ENCODE peak calls at places on chromosome 10, in nine cellular contexts. A, T, E, Q, L, J, Z, B and N are unnamed samples.

GRCh38 chr10:49508249-49508648 is 30.7 kb downstream of the ERCC6 start:
- DNase-seq in A (peak), T (no peak), E (no peak), Q (no peak), L (no peak), J (no peak), Z (no peak), B (no peak), N (no peak)

GRCh38 chr10:30456262-30456661 is 22.3 kb downstream of the MAP3K8 start:
- DNase-seq in A (peak), T (no peak), E (no peak), Q (no peak), L (no peak), J (no peak), Z (no peak), B (no peak), N (no peak)

GRCh38 chr10:60456053-60456452 is 66.4 kb upstream of the ANK3 start:
- DNase-seq in A (no peak), T (no peak), E (no peak), Q (no peak), L (no peak), J (no peak), Z (no peak), B (no peak), N (no peak)

GRCh38 chr10:77501152-77501845 is 136.3 kb downstream of the KCNMA1 start:
- DNase-seq in A (no peak), T (no peak), E (peak), Q (peak), L (peak), J (no peak), Z (peak), B (no peak), N (no peak)

GRCh38 chr10:45550903-45551302 is 121.7 kb downstream of the ZFAND4 start:
- DNase-seq in A (no peak), T (no peak), E (no peak), Q (no peak), L (no peak), J (no peak), Z (no peak), B (no peak), N (no peak)

GRCh38 chr10:53749439-53749838 is 976.9 kb upstream of the MBL2 start:
- DNase-seq in A (no peak), T (no peak), E (no peak), Q (no peak), L (no peak), J (no peak), Z (no peak), B (no peak), N (no peak)

GRCh38 chr10:129642427-129642826 is 175.4 kb downstream of the MGMT start:
- DNase-seq in A (no peak), T (no peak), E (no peak), Q (no peak), L (no peak), J (no peak), Z (no peak), B (no peak), N (no peak)

GRCh38 chr10:84743483-84743882 is 415.1 kb downstream of the CCSER2 start:
- DNase-seq in A (no peak), T (no peak), E (no peak), Q (no peak), L (no peak), J (no peak), Z (no peak), B (no peak), N (no peak)

GRCh38 chr10:93652857-93653256 is 40.5 kb downstream of the PDE6C start:
- DNase-seq in A (no peak), T (no peak), E (no peak), Q (no peak), L (peak), J (no peak), Z (no peak), B (no peak), N (no peak)

GRCh38 chr10:74900297-74900696 is 73.9 kb downstream of the KAT6B start:
- DNase-seq in A (peak), T (no peak), E (no peak), Q (no peak), L (no peak), J (no peak), Z (no peak), B (no peak), N (no peak)

GRCh38 chr10:24000271-24000813 is 208.6 kb upstream of the KIAA1217 start:
- DNase-seq in A (no peak), T (no peak), E (no peak), Q (no peak), L (no peak), J (no peak), Z (no peak), B (no peak), N (no peak)

GRCh38 chr10:17214486-17214885 is 13.0 kb upstream of the TRDMT1 start:
- DNase-seq in A (no peak), T (no peak), E (no peak), Q (no peak), L (no peak), J (no peak), Z (no peak), B (no peak), N (no peak)

GRCh38 chr10:93995598-93996271 is 2.0 kb downstream of the PLCE1 start:
- DNase-seq in A (no peak), T (no peak), E (peak), Q (no peak), L (peak), J (no peak), Z (no peak), B (no peak), N (no peak)

GRCh38 chr10:124689911-124690498 is 54.2 kb downstream of the FAM53B start:
- DNase-seq in A (no peak), T (no peak), E (no peak), Q (peak), L (no peak), J (no peak), Z (no peak), B (no peak), N (no peak)

GRCh38 chr10:88130912-88131311 is 267.5 kb downstream of the PTEN start:
- DNase-seq in A (no peak), T (no peak), E (no peak), Q (no peak), L (no peak), J (no peak), Z (no peak), B (no peak), N (no peak)

GRCh38 chr10:77531441-77532001 is 106.1 kb downstream of the KCNMA1 start:
- DNase-seq in A (no peak), T (no peak), E (peak), Q (peak), L (peak), J (no peak), Z (peak), B (no peak), N (no peak)

GRCh38 chr10:49761789-49762565 is at the start of gene OGDHL:
- DNase-seq in A (no peak), T (no peak), E (peak), Q (peak), L (peak), J (peak), Z (peak), B (peak), N (peak)

GRCh38 chr10:24552346-24553016 is 171.2 kb downstream of the ARHGAP21 start:
- DNase-seq in A (no peak), T (no peak), E (no peak), Q (no peak), L (no peak), J (no peak), Z (no peak), B (no peak), N (peak)

GRCh38 chr10:97066877-97067555 is 118.7 kb downstream of the SLIT1 start:
- DNase-seq in A (peak), T (no peak), E (no peak), Q (peak), L (no peak), J (no peak), Z (no peak), B (no peak), N (no peak)

GRCh38 chr10:3808689-3809199 is 23.7 kb upstream of the KLF6 start:
- DNase-seq in A (no peak), T (no peak), E (no peak), Q (no peak), L (no peak), J (no peak), Z (no peak), B (no peak), N (no peak)

GRCh38 chr10:74165530-74165901 is 14.5 kb downstream of the ADK start:
- DNase-seq in A (no peak), T (no peak), E (no peak), Q (no peak), L (peak), J (no peak), Z (peak), B (no peak), N (no peak)

GRCh38 chr10:22915314-22915713 is 12.5 kb upstream of the ARMC3 start:
- DNase-seq in A (no peak), T (no peak), E (no peak), Q (no peak), L (no peak), J (no peak), Z (no peak), B (no peak), N (no peak)

GRCh38 chr10:32263300-32263699 is 83.7 kb downstream of the EPC1 start:
- DNase-seq in A (no peak), T (no peak), E (no peak), Q (no peak), L (no peak), J (no peak), Z (no peak), B (no peak), N (no peak)

GRCh38 chr10:6072215-6072941 is 10.2 kb upstream of the IL2RA start:
- DNase-seq in A (no peak), T (peak), E (no peak), Q (no peak), L (no peak), J (no peak), Z (no peak), B (no peak), N (no peak)

GRCh38 chr10:60480865-60481563 is 91.3 kb upstream of the ANK3 start:
- DNase-seq in A (no peak), T (no peak), E (peak), Q (peak), L (peak), J (no peak), Z (peak), B (no peak), N (no peak)

GRCh38 chr10:30121401-30121800 is 62.0 kb upstream of the JCAD start:
- DNase-seq in A (no peak), T (no peak), E (no peak), Q (no peak), L (no peak), J (no peak), Z (no peak), B (no peak), N (no peak)

GRCh38 chr10:94232711-94233383 is 129.9 kb downstream of the NOC3L start:
- DNase-seq in A (no peak), T (no peak), E (no peak), Q (no peak), L (no peak), J (no peak), Z (no peak), B (no peak), N (no peak)

GRCh38 chr10:101012525-101013364 is 13.1 kb downstream of the LZTS2 start:
- DNase-seq in A (peak), T (peak), E (peak), Q (peak), L (peak), J (peak), Z (peak), B (peak), N (peak)

GRCh38 chr10:71486465-71487114 is 89.9 kb downstream of the CDH23 start:
- DNase-seq in A (no peak), T (no peak), E (no peak), Q (no peak), L (peak), J (no peak), Z (peak), B (peak), N (peak)

GRCh38 chr10:60430017-60430416 is 40.3 kb upstream of the ANK3 start:
- DNase-seq in A (no peak), T (no peak), E (no peak), Q (no peak), L (peak), J (no peak), Z (no peak), B (no peak), N (no peak)

GRCh38 chr10:82572686-82573226 is 697.8 kb downstream of the NRG3 start:
- DNase-seq in A (no peak), T (no peak), E (no peak), Q (no peak), L (no peak), J (no peak), Z (no peak), B (no peak), N (no peak)